ENCODE peak calls at places on chromosomes 16 and 17, in six cellular contexts. X, F, I, U, P and Z are unnamed samples.

GRCh38 chr17:72501404-72502110 is 380.7 kb downstream of the SOX9 start:
- DNase-seq in U (peak), I (no peak), X (no peak), F (no peak), P (no peak), Z (no peak)

GRCh38 chr17:57767561-57767960 is 22.5 kb upstream of the CCDC182 start:
- DNase-seq in U (no peak), X (no peak), P (no peak), I (no peak), F (no peak), Z (no peak)

GRCh38 chr16:50664270-50664669 is 16.8 kb downstream of the SNX20 start:
- DNase-seq in I (no peak), P (no peak), X (no peak), U (no peak), F (no peak), Z (no peak)

GRCh38 chr17:2056221-2057129 is 1.6 kb downstream of the HIC1 start:
- DNase-seq in F (peak), X (peak), P (no peak), U (peak), I (no peak), Z (no peak)

GRCh38 chr17:30263552-30264333 is 28.0 kb downstream of the BLMH start:
- DNase-seq in U (peak), I (no peak), P (no peak), X (no peak), F (no peak), Z (no peak)

GRCh38 chr17:8151120-8151640 is 1.0 kb downstream of the PER1 start:
- DNase-seq in P (no peak), F (peak), U (peak), I (peak), X (peak), Z (no peak)

GRCh38 chr17:29133146-29133713 is 47.0 kb downstream of the MYO18A start:
- DNase-seq in U (peak), I (no peak), X (peak), P (no peak), F (no peak), Z (no peak)

GRCh38 chr17:43766413-43767052 is 7.9 kb upstream of the SOST start:
- DNase-seq in F (peak), U (peak), I (no peak), P (no peak), X (peak), Z (no peak)

GRCh38 chr16:83248735-83249469 is 558.9 kb upstream of the HSBP1 start:
- DNase-seq in U (peak), P (no peak), X (no peak), I (no peak), F (peak), Z (no peak)

GRCh38 chr17:76727745-76728456 is 1.3 kb downstream of the METTL23 start:
- DNase-seq in U (no peak), X (peak), P (no peak), F (no peak), I (no peak), Z (no peak)

GRCh38 chr16:53784312-53784711 is 80.4 kb downstream of the FTO start:
- DNase-seq in F (no peak), I (no peak), U (peak), P (no peak), X (no peak), Z (no peak)

GRCh38 chr17:16428098-16428882 is 12.9 kb downstream of the TRPV2 start:
- DNase-seq in P (no peak), I (no peak), F (peak), X (peak), U (no peak), Z (no peak)

GRCh38 chr17:17681187-17681743 is at the start of gene RAI1:
- DNase-seq in U (peak), I (peak), P (no peak), F (peak), X (peak), Z (no peak)

GRCh38 chr17:68511671-68512246 is 471 bp upstream of the PRKAR1A start:
- DNase-seq in F (peak), X (peak), I (peak), U (peak), P (no peak), Z (peak)

GRCh38 chr16:67649494-67649931 is 4.6 kb downstream of the CARMIL2 start:
- DNase-seq in P (no peak), I (no peak), X (no peak), F (no peak), U (no peak), Z (no peak)